ENCODE peak calls at places on chromosome 21, in four cellular contexts. One of them, this sample, is unnamed.

GRCh38 chr21:34611528-34611927 is 3.4 kb downstream of the RCAN1 start:
- DNase-seq in lower lobe of right lung: no peak
- DNase-seq in left lung: no peak
- DNase-seq in fibroblast of lung: no peak
- DNase-seq in this sample: no peak

GRCh38 chr21:29520146-29520545 is 221.4 kb downstream of the BACH1 start:
- DNase-seq in lower lobe of right lung: no peak
- DNase-seq in left lung: no peak
- DNase-seq in fibroblast of lung: no peak
- DNase-seq in this sample: no peak

GRCh38 chr21:19853709-19854575 is 1144.3 kb upstream of the NCAM2 start:
- DNase-seq in lower lobe of right lung: no peak
- DNase-seq in left lung: peak
- DNase-seq in fibroblast of lung: no peak
- DNase-seq in this sample: no peak

GRCh38 chr21:22115746-22116145 is 1117.5 kb downstream of the NCAM2 start:
- DNase-seq in lower lobe of right lung: no peak
- DNase-seq in left lung: no peak
- DNase-seq in fibroblast of lung: no peak
- DNase-seq in this sample: no peak

GRCh38 chr21:33412832-33413519 is 9.8 kb downstream of the IFNGR2 start:
- DNase-seq in lower lobe of right lung: no peak
- DNase-seq in left lung: no peak
- DNase-seq in fibroblast of lung: no peak
- DNase-seq in this sample: no peak

GRCh38 chr21:18168108-18168507 is 76.5 kb upstream of the CHODL start:
- DNase-seq in lower lobe of right lung: no peak
- DNase-seq in left lung: no peak
- DNase-seq in fibroblast of lung: no peak
- DNase-seq in this sample: no peak

GRCh38 chr21:30831194-30831765 is 1.7 kb upstream of the KRTAP7-1 start:
- DNase-seq in lower lobe of right lung: no peak
- DNase-seq in left lung: no peak
- DNase-seq in fibroblast of lung: no peak
- DNase-seq in this sample: peak

GRCh38 chr21:35398366-35398982 is 349.4 kb upstream of the RUNX1 start:
- DNase-seq in lower lobe of right lung: no peak
- DNase-seq in left lung: no peak
- DNase-seq in fibroblast of lung: peak
- DNase-seq in this sample: no peak

GRCh38 chr21:28632718-28633408 is 359.8 kb downstream of the LTN1 start:
- DNase-seq in lower lobe of right lung: no peak
- DNase-seq in left lung: no peak
- DNase-seq in fibroblast of lung: peak
- DNase-seq in this sample: peak

GRCh38 chr21:29377266-29377665 is 78.5 kb downstream of the BACH1 start:
- DNase-seq in lower lobe of right lung: no peak
- DNase-seq in left lung: no peak
- DNase-seq in fibroblast of lung: no peak
- DNase-seq in this sample: no peak

GRCh38 chr21:31879251-31879650 is 6.4 kb downstream of the HUNK start:
- DNase-seq in lower lobe of right lung: no peak
- DNase-seq in left lung: no peak
- DNase-seq in fibroblast of lung: no peak
- DNase-seq in this sample: no peak

GRCh38 chr21:42537106-42537742 is 23.6 kb downstream of the SLC37A1 start:
- DNase-seq in lower lobe of right lung: no peak
- DNase-seq in left lung: peak
- DNase-seq in fibroblast of lung: peak
- DNase-seq in this sample: no peak
- TF ChIP-seq CTCF in lower lobe of right lung: no peak
- TF ChIP-seq CTCF in left lung: no peak
- TF ChIP-seq CTCF in fibroblast of lung: peak
- TF ChIP-seq CTCF in this sample: peak

GRCh38 chr21:45482899-45483821 is 59.1 kb downstream of the SLC19A1 start:
- DNase-seq in lower lobe of right lung: peak
- DNase-seq in left lung: no peak
- DNase-seq in fibroblast of lung: no peak
- DNase-seq in this sample: no peak
- H3K4me3 ChIP-seq in lower lobe of right lung: peak
- H3K4me3 ChIP-seq in left lung: peak
- H3K4me3 ChIP-seq in fibroblast of lung: no peak
- H3K4me3 ChIP-seq in this sample: no peak

GRCh38 chr21:37593015-37593414 is 226.4 kb downstream of the DYRK1A start:
- DNase-seq in lower lobe of right lung: no peak
- DNase-seq in left lung: no peak
- DNase-seq in fibroblast of lung: no peak
- DNase-seq in this sample: no peak

GRCh38 chr21:37595944-37596343 is 229.4 kb downstream of the DYRK1A start:
- DNase-seq in lower lobe of right lung: no peak
- DNase-seq in left lung: no peak
- DNase-seq in fibroblast of lung: no peak
- DNase-seq in this sample: no peak

GRCh38 chr21:37593740-37594471 is 227.3 kb downstream of the DYRK1A start:
- DNase-seq in lower lobe of right lung: no peak
- DNase-seq in left lung: no peak
- DNase-seq in fibroblast of lung: no peak
- DNase-seq in this sample: no peak

GRCh38 chr21:37594472-37594951 is 227.9 kb downstream of the DYRK1A start:
- DNase-seq in lower lobe of right lung: no peak
- DNase-seq in left lung: no peak
- DNase-seq in fibroblast of lung: no peak
- DNase-seq in this sample: no peak

DNA sequence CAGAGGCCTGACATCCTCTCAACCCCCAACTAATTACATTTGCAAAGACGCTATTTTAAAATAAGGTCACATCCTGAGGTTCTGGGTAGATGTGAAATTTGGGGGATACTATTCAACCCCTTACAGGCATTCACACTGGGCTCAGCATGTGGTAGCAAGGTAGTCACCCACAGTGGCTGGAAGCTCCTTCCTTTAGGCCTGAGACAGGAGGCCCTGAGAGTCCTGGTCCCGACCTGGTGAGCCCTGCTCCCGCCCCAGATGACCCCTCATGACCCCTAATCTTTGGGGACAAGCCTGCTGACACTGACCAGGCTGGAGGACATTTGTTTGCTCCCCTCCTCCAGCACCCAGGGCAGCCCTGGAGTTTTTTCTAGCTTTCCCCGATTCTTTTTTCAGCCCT is 225.9 kb downstream of the DYRK1A start:
- DNase-seq in lower lobe of right lung: no peak
- DNase-seq in left lung: no peak
- DNase-seq in fibroblast of lung: no peak
- DNase-seq in this sample: no peak
- TF ChIP-seq CTCF in lower lobe of right lung: no peak
- TF ChIP-seq CTCF in left lung: no peak
- TF ChIP-seq CTCF in fibroblast of lung: no peak
- TF ChIP-seq CTCF in this sample: no peak

GRCh38 chr21:16418663-16419062 is 688.9 kb downstream of the USP25 start:
- DNase-seq in lower lobe of right lung: no peak
- DNase-seq in left lung: no peak
- DNase-seq in fibroblast of lung: no peak
- DNase-seq in this sample: no peak
- H3K4me3 ChIP-seq in lower lobe of right lung: peak
- H3K4me3 ChIP-seq in left lung: no peak
- H3K4me3 ChIP-seq in fibroblast of lung: no peak
- H3K4me3 ChIP-seq in this sample: no peak

GRCh38 chr21:46325073-46325912 is 1.3 kb downstream of the PCNT start:
- DNase-seq in lower lobe of right lung: peak
- DNase-seq in left lung: peak
- DNase-seq in fibroblast of lung: peak
- DNase-seq in this sample: peak

GRCh38 chr21:46328151-46328550 is 4.2 kb downstream of the PCNT start:
- DNase-seq in lower lobe of right lung: no peak
- DNase-seq in left lung: no peak
- DNase-seq in fibroblast of lung: no peak
- DNase-seq in this sample: no peak

GRCh38 chr21:46327711-46328110 is 3.8 kb downstream of the PCNT start:
- DNase-seq in lower lobe of right lung: no peak
- DNase-seq in left lung: no peak
- DNase-seq in fibroblast of lung: no peak
- DNase-seq in this sample: no peak

GRCh38 chr21:46324390-46325072 is 575 bp downstream of the PCNT start:
- DNase-seq in lower lobe of right lung: peak
- DNase-seq in left lung: peak
- DNase-seq in fibroblast of lung: peak
- DNase-seq in this sample: peak

DNA sequence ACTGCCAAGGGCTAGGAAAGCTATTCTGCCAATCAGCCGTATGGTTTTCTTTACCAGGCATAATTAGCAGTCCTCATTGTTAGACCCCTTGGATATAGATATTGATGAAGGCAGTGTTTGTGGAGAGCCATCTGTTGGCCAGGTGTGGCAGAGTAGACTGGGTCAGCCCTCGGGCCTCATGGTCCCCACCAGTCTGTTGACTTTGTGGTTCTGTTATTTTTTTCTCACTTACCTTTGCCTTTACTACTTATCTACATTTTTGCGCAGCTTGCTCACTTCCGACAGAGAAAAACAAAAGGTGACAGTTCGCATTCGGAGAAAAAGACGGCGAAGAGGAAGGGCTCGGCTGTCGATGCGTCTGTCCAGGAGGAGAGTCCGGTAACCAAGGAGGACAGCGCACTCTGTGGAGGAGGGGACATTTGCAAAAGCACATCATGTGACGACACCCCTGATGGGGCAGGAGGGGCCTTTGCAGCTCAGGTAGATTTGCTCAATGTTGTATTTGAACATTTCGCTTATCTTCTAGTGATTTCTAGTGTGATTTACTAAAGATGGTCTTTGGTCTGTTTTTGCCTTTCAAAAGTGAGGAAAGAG is 2.3 kb downstream of the PCNT start:
- DNase-seq in lower lobe of right lung: no peak
- DNase-seq in left lung: no peak
- DNase-seq in fibroblast of lung: no peak
- DNase-seq in this sample: no peak
- TF ChIP-seq CTCF in lower lobe of right lung: no peak
- TF ChIP-seq CTCF in left lung: no peak
- TF ChIP-seq CTCF in fibroblast of lung: no peak
- TF ChIP-seq CTCF in this sample: no peak

GRCh38 chr21:38951095-38951745 is 145.5 kb downstream of the ETS2 start:
- DNase-seq in lower lobe of right lung: no peak
- DNase-seq in left lung: no peak
- DNase-seq in fibroblast of lung: no peak
- DNase-seq in this sample: no peak
- H3K4me3 ChIP-seq in lower lobe of right lung: no peak
- H3K4me3 ChIP-seq in left lung: no peak
- H3K4me3 ChIP-seq in fibroblast of lung: no peak
- H3K4me3 ChIP-seq in this sample: no peak

GRCh38 chr21:15472108-15472507 is 257.7 kb upstream of the USP25 start:
- DNase-seq in lower lobe of right lung: no peak
- DNase-seq in left lung: no peak
- DNase-seq in fibroblast of lung: no peak
- DNase-seq in this sample: no peak

GRCh38 chr21:15468368-15468767 is 261.4 kb upstream of the USP25 start:
- DNase-seq in lower lobe of right lung: no peak
- DNase-seq in left lung: no peak
- DNase-seq in fibroblast of lung: no peak
- DNase-seq in this sample: peak

DNA sequence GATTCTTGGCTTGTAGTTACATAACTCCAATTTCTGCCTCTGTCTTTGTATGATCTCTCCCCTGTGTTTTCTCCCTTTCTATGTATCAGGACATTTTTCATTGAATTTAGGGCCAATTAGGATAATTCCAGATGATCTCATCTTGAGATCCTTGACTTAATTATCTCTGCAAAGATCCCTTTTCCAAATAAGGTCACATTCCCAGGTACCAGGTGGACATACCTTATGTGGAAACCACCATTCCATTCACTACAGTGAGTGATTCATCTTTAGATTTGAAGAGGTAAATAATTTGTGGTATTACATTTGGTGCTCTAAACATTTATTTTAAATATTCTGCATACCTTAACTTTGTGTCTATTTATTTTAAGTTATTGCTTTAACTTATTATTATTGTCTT is 257.1 kb upstream of the USP25 start:
- DNase-seq in lower lobe of right lung: no peak
- DNase-seq in left lung: no peak
- DNase-seq in fibroblast of lung: no peak
- DNase-seq in this sample: no peak
- TF ChIP-seq CTCF in lower lobe of right lung: no peak
- TF ChIP-seq CTCF in left lung: no peak
- TF ChIP-seq CTCF in fibroblast of lung: no peak
- TF ChIP-seq CTCF in this sample: no peak

GRCh38 chr21:45114475-45114874 is 40.1 kb downstream of the ADARB1 start:
- DNase-seq in lower lobe of right lung: no peak
- DNase-seq in left lung: no peak
- DNase-seq in fibroblast of lung: no peak
- DNase-seq in this sample: no peak

GRCh38 chr21:45112371-45112770 is 38.0 kb downstream of the ADARB1 start:
- DNase-seq in lower lobe of right lung: no peak
- DNase-seq in left lung: no peak
- DNase-seq in fibroblast of lung: no peak
- DNase-seq in this sample: peak

GRCh38 chr21:45114072-45114471 is 39.7 kb downstream of the ADARB1 start:
- DNase-seq in lower lobe of right lung: no peak
- DNase-seq in left lung: no peak
- DNase-seq in fibroblast of lung: no peak
- DNase-seq in this sample: no peak

GRCh38 chr21:45115141-45115540 is 40.8 kb downstream of the ADARB1 start:
- DNase-seq in lower lobe of right lung: no peak
- DNase-seq in left lung: no peak
- DNase-seq in fibroblast of lung: no peak
- DNase-seq in this sample: no peak

DNA sequence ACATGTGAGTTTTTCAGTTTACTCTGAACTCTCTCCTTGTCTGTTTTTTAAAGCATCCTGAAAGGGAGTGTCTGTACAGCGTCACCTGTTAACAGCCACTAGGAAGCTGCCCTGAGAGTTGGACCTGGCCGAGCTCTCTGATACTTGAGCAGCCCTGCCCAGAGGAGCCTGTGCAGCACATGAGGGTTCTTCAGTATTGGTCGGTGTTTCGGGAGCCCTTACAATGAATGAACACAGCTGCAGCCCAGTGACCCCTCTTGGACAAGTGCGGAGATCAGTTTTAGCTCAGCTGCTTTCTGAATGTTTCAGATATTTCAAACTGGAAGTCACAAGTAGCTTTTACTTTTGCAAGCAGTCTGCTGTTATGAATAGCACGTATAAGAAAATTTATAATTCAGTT is 39.2 kb downstream of the ADARB1 start:
- DNase-seq in lower lobe of right lung: no peak
- DNase-seq in left lung: no peak
- DNase-seq in fibroblast of lung: no peak
- DNase-seq in this sample: no peak
- H3K4me3 ChIP-seq in lower lobe of right lung: no peak
- H3K4me3 ChIP-seq in left lung: no peak
- H3K4me3 ChIP-seq in fibroblast of lung: no peak
- H3K4me3 ChIP-seq in this sample: no peak

GRCh38 chr21:39127506-39127905 is 55.7 kb downstream of the PSMG1 start:
- DNase-seq in lower lobe of right lung: no peak
- DNase-seq in left lung: no peak
- DNase-seq in fibroblast of lung: no peak
- DNase-seq in this sample: no peak
- TF ChIP-seq CTCF in lower lobe of right lung: no peak
- TF ChIP-seq CTCF in left lung: no peak
- TF ChIP-seq CTCF in fibroblast of lung: no peak
- TF ChIP-seq CTCF in this sample: no peak